ENCODE peak calls at places on chromosome 3, in eight cellular contexts. One of them, this sample, is unnamed.

GRCh38 chr3:166304509-166305063 is 467.4 kb upstream of the BCHE start:
- DNase-seq in transverse colon: no peak
- DNase-seq in A549: no peak
- DNase-seq in suprapubic skin: no peak
- DNase-seq in K562: no peak
- DNase-seq in upper lobe of left lung: no peak
- DNase-seq in sigmoid colon: no peak
- DNase-seq in HepG2: no peak
- DNase-seq in this sample: no peak

GRCh38 chr3:13121553-13122001 is 48.3 kb upstream of the IQSEC1 start:
- DNase-seq in transverse colon: no peak
- DNase-seq in A549: no peak
- DNase-seq in suprapubic skin: peak
- DNase-seq in K562: no peak
- DNase-seq in upper lobe of left lung: no peak
- DNase-seq in sigmoid colon: peak
- DNase-seq in HepG2: no peak
- DNase-seq in this sample: no peak

GRCh38 chr3:140223631-140224030 is 288.6 kb downstream of the CLSTN2 start:
- DNase-seq in transverse colon: no peak
- DNase-seq in A549: no peak
- DNase-seq in suprapubic skin: no peak
- DNase-seq in K562: no peak
- DNase-seq in upper lobe of left lung: no peak
- DNase-seq in sigmoid colon: no peak
- DNase-seq in HepG2: peak
- DNase-seq in this sample: no peak

GRCh38 chr3:195312714-195313113 is 41.8 kb upstream of the XXYLT1 start:
- DNase-seq in transverse colon: no peak
- DNase-seq in A549: no peak
- DNase-seq in suprapubic skin: no peak
- DNase-seq in K562: no peak
- DNase-seq in upper lobe of left lung: no peak
- DNase-seq in sigmoid colon: no peak
- DNase-seq in HepG2: no peak
- DNase-seq in this sample: no peak

GRCh38 chr3:87792193-87792531 is 266.6 kb downstream of the CGGBP1 start:
- DNase-seq in transverse colon: no peak
- DNase-seq in A549: no peak
- DNase-seq in suprapubic skin: no peak
- DNase-seq in K562: no peak
- DNase-seq in upper lobe of left lung: no peak
- DNase-seq in sigmoid colon: no peak
- DNase-seq in HepG2: no peak
- DNase-seq in this sample: no peak

GRCh38 chr3:43691120-43692002 is 623 bp downstream of the ABHD5 start:
- DNase-seq in transverse colon: peak
- DNase-seq in A549: peak
- DNase-seq in suprapubic skin: peak
- DNase-seq in K562: peak
- DNase-seq in upper lobe of left lung: peak
- DNase-seq in sigmoid colon: peak
- DNase-seq in HepG2: peak
- DNase-seq in this sample: peak

GRCh38 chr3:51581529-51581928 is 43.0 kb downstream of the RAD54L2 start:
- DNase-seq in transverse colon: no peak
- DNase-seq in A549: no peak
- DNase-seq in suprapubic skin: no peak
- DNase-seq in K562: no peak
- DNase-seq in upper lobe of left lung: no peak
- DNase-seq in sigmoid colon: no peak
- DNase-seq in HepG2: no peak
- DNase-seq in this sample: no peak

GRCh38 chr3:18189651-18190050 is 235.5 kb downstream of the SATB1 start:
- DNase-seq in transverse colon: no peak
- DNase-seq in A549: no peak
- DNase-seq in suprapubic skin: no peak
- DNase-seq in K562: no peak
- DNase-seq in upper lobe of left lung: no peak
- DNase-seq in sigmoid colon: no peak
- DNase-seq in HepG2: no peak
- DNase-seq in this sample: peak

GRCh38 chr3:169895037-169895436 is 16.3 kb upstream of the SAMD7 start:
- DNase-seq in transverse colon: no peak
- DNase-seq in A549: no peak
- DNase-seq in suprapubic skin: no peak
- DNase-seq in K562: no peak
- DNase-seq in upper lobe of left lung: no peak
- DNase-seq in sigmoid colon: no peak
- DNase-seq in HepG2: no peak
- DNase-seq in this sample: no peak
- TF ChIP-seq EP300 in transverse colon: no peak
- TF ChIP-seq EP300 in A549: no peak
- TF ChIP-seq EP300 in suprapubic skin: no peak
- TF ChIP-seq EP300 in K562: no peak
- TF ChIP-seq EP300 in upper lobe of left lung: no peak
- TF ChIP-seq EP300 in sigmoid colon: no peak
- TF ChIP-seq EP300 in HepG2: no peak
- TF ChIP-seq EP300 in this sample: no peak

GRCh38 chr3:48273594-48274211 is 32.8 kb downstream of the ZNF589 start:
- DNase-seq in transverse colon: peak
- DNase-seq in A549: peak
- DNase-seq in suprapubic skin: no peak
- DNase-seq in K562: peak
- DNase-seq in upper lobe of left lung: peak
- DNase-seq in sigmoid colon: peak
- DNase-seq in HepG2: peak
- DNase-seq in this sample: peak

GRCh38 chr3:48269592-48269991 is 28.7 kb downstream of the ZNF589 start:
- DNase-seq in transverse colon: no peak
- DNase-seq in A549: no peak
- DNase-seq in suprapubic skin: no peak
- DNase-seq in K562: no peak
- DNase-seq in upper lobe of left lung: no peak
- DNase-seq in sigmoid colon: no peak
- DNase-seq in HepG2: no peak
- DNase-seq in this sample: no peak

GRCh38 chr3:48270306-48270705 is 29.4 kb downstream of the ZNF589 start:
- DNase-seq in transverse colon: no peak
- DNase-seq in A549: no peak
- DNase-seq in suprapubic skin: no peak
- DNase-seq in K562: no peak
- DNase-seq in upper lobe of left lung: no peak
- DNase-seq in sigmoid colon: no peak
- DNase-seq in HepG2: no peak
- DNase-seq in this sample: no peak

GRCh38 chr3:48274452-48274851 is 33.5 kb downstream of the ZNF589 start:
- DNase-seq in transverse colon: no peak
- DNase-seq in A549: no peak
- DNase-seq in suprapubic skin: no peak
- DNase-seq in K562: no peak
- DNase-seq in upper lobe of left lung: no peak
- DNase-seq in sigmoid colon: no peak
- DNase-seq in HepG2: no peak
- DNase-seq in this sample: no peak

GRCh38 chr3:48271763-48272498 is 31.0 kb downstream of the ZNF589 start:
- DNase-seq in transverse colon: no peak
- DNase-seq in A549: no peak
- DNase-seq in suprapubic skin: no peak
- DNase-seq in K562: no peak
- DNase-seq in upper lobe of left lung: no peak
- DNase-seq in sigmoid colon: no peak
- DNase-seq in HepG2: no peak
- DNase-seq in this sample: no peak
- TF ChIP-seq POLR2A in transverse colon: no peak
- TF ChIP-seq POLR2A in A549: no peak
- TF ChIP-seq POLR2A in suprapubic skin: no peak
- TF ChIP-seq POLR2A in K562: no peak
- TF ChIP-seq POLR2A in upper lobe of left lung: no peak
- TF ChIP-seq POLR2A in sigmoid colon: no peak
- TF ChIP-seq POLR2A in HepG2: no peak
- TF ChIP-seq POLR2A in this sample: no peak

GRCh38 chr3:182959474-182960350 is 20.6 kb downstream of the DCUN1D1 start:
- DNase-seq in transverse colon: no peak
- DNase-seq in A549: no peak
- DNase-seq in suprapubic skin: no peak
- DNase-seq in K562: no peak
- DNase-seq in upper lobe of left lung: peak
- DNase-seq in sigmoid colon: no peak
- DNase-seq in HepG2: no peak
- DNase-seq in this sample: no peak
- H3K27ac ChIP-seq in transverse colon: peak
- H3K27ac ChIP-seq in A549: peak
- H3K27ac ChIP-seq in suprapubic skin: no peak
- H3K27ac ChIP-seq in K562: peak
- H3K27ac ChIP-seq in upper lobe of left lung: no peak
- H3K27ac ChIP-seq in sigmoid colon: no peak
- H3K27ac ChIP-seq in HepG2: no peak
- H3K27ac ChIP-seq in this sample: no peak

GRCh38 chr3:127690823-127691452 is 18.2 kb downstream of the ABTB1 start:
- DNase-seq in transverse colon: no peak
- DNase-seq in A549: peak
- DNase-seq in suprapubic skin: peak
- DNase-seq in K562: no peak
- DNase-seq in upper lobe of left lung: peak
- DNase-seq in sigmoid colon: no peak
- DNase-seq in HepG2: peak
- DNase-seq in this sample: no peak
- TF ChIP-seq EP300 in transverse colon: no peak
- TF ChIP-seq EP300 in A549: no peak
- TF ChIP-seq EP300 in suprapubic skin: no peak
- TF ChIP-seq EP300 in K562: no peak
- TF ChIP-seq EP300 in upper lobe of left lung: no peak
- TF ChIP-seq EP300 in sigmoid colon: no peak
- TF ChIP-seq EP300 in HepG2: no peak
- TF ChIP-seq EP300 in this sample: no peak